ENCODE peak calls at places on chromosomes 11 and 22, in seven cellular contexts. L, A, K, O, P, T and Q are unnamed samples.

GRCh38 chr11:118406599-118407166 is 5.3 kb downstream of the ATP5MG start:
- DNase-seq in L (no peak), A (peak), K (no peak), O (no peak), P (no peak), T (no peak), Q (no peak)

GRCh38 chr22:27800250-27801131 is 1.1 kb downstream of the MN1 start:
- DNase-seq in L (no peak), A (no peak), K (no peak), O (no peak), P (no peak), T (no peak), Q (no peak)

GRCh38 chr11:34263462-34264186 is 94.2 kb downstream of the ABTB2 start:
- DNase-seq in L (no peak), A (peak), K (peak), O (peak), P (no peak), T (peak), Q (no peak)

GRCh38 chr22:38141574-38141973 is 31.1 kb upstream of the BAIAP2L2 start:
- DNase-seq in L (no peak), A (no peak), K (no peak), O (no peak), P (no peak), T (no peak), Q (no peak)

GRCh38 chr22:32409977-32410376 is 2.1 kb downstream of the RTCB start:
- DNase-seq in L (no peak), A (no peak), K (no peak), O (no peak), P (no peak), T (no peak), Q (no peak)

GRCh38 chr11:110468095-110468494 is 38.3 kb downstream of the FDX1 start:
- DNase-seq in L (no peak), A (no peak), K (no peak), O (no peak), P (no peak), T (no peak), Q (no peak)

GRCh38 chr22:42905217-42905616 is 48.1 kb upstream of the ARFGAP3 start:
- DNase-seq in L (no peak), A (no peak), K (no peak), O (no peak), P (no peak), T (no peak), Q (no peak)

GRCh38 chr22:20624161-20624616 is 116.8 kb downstream of the MED15 start:
- DNase-seq in L (peak), A (peak), K (no peak), O (no peak), P (no peak), T (no peak), Q (no peak)

GRCh38 chr11:95531116-95531515 is 258.5 kb downstream of the FAM76B start:
- DNase-seq in L (no peak), A (peak), K (no peak), O (no peak), P (no peak), T (no peak), Q (no peak)

GRCh38 chr11:34214961-34215805 is 109.8 kb downstream of the NAT10 start:
- DNase-seq in L (peak), A (peak), K (peak), O (peak), P (peak), T (peak), Q (peak)

GRCh38 chr11:14973621-14974020 is 1.5 kb upstream of the CALCA start:
- DNase-seq in L (peak), A (no peak), K (no peak), O (no peak), P (peak), T (no peak), Q (peak)

GRCh38 chr11:20055312-20055711 is 105.0 kb downstream of the DBX1 start:
- DNase-seq in L (no peak), A (no peak), K (no peak), O (no peak), P (no peak), T (no peak), Q (no peak)

GRCh38 chr22:47167056-47167455 is 404.6 kb downstream of the TBC1D22A start:
- DNase-seq in L (no peak), A (no peak), K (no peak), O (no peak), P (no peak), T (no peak), Q (peak)

GRCh38 chr11:1735271-1735670 is 15.1 kb downstream of the IFITM10 start:
- DNase-seq in L (no peak), A (no peak), K (no peak), O (no peak), P (peak), T (no peak), Q (peak)

GRCh38 chr11:1202776-1203504 is 19.9 kb upstream of the MUC5B start:
- DNase-seq in L (peak), A (peak), K (peak), O (peak), P (peak), T (peak), Q (peak)

GRCh38 chr11:12761029-12761428 is 86.8 kb downstream of the TEAD1 start:
- DNase-seq in L (no peak), A (peak), K (no peak), O (no peak), P (no peak), T (peak), Q (no peak)

GRCh38 chr11:12149672-12150225 is 39.4 kb downstream of the MICAL2 start:
- DNase-seq in L (peak), A (no peak), K (no peak), O (no peak), P (peak), T (no peak), Q (no peak)

GRCh38 chr11:125123947-125124633 is 12.7 kb upstream of the TMEM218 start:
- DNase-seq in L (peak), A (peak), K (no peak), O (peak), P (peak), T (peak), Q (peak)

GRCh38 chr11:2175659-2176058 is 4.0 kb upstream of the TH start:
- DNase-seq in L (no peak), A (peak), K (no peak), O (no peak), P (no peak), T (peak), Q (no peak)

GRCh38 chr11:19821412-19821875 is 108.8 kb downstream of the NAV2 start:
- DNase-seq in L (no peak), A (no peak), K (no peak), O (no peak), P (no peak), T (no peak), Q (no peak)

GRCh38 chr11:8097062-8097814 is 16.2 kb downstream of the TUB start:
- DNase-seq in L (no peak), A (peak), K (no peak), O (no peak), P (peak), T (no peak), Q (no peak)

GRCh38 chr22:49997221-49997599 is 15.4 kb downstream of the IL17REL start:
- DNase-seq in L (no peak), A (no peak), K (no peak), O (no peak), P (peak), T (no peak), Q (no peak)

GRCh38 chr22:33726294-33726711 is 194.0 kb downstream of the LARGE1 start:
- DNase-seq in L (no peak), A (peak), K (no peak), O (no peak), P (no peak), T (peak), Q (no peak)

GRCh38 chr11:123238297-123238696 is 43.2 kb upstream of the CLMP start:
- DNase-seq in L (no peak), A (peak), K (no peak), O (no peak), P (no peak), T (no peak), Q (peak)

GRCh38 chr11:93740031-93740801 is 1.1 kb downstream of the TAF1D start:
- DNase-seq in L (peak), A (peak), K (no peak), O (no peak), P (peak), T (no peak), Q (peak)

GRCh38 chr11:44565008-44565745 is at the start of gene CD82:
- DNase-seq in L (peak), A (peak), K (peak), O (peak), P (peak), T (peak), Q (peak)

GRCh38 chr11:22792497-22792896 is 37.1 kb downstream of the SVIP start:
- DNase-seq in L (no peak), A (peak), K (peak), O (no peak), P (no peak), T (peak), Q (no peak)

GRCh38 chr11:46737699-46738098 is 18.7 kb downstream of the F2 start:
- DNase-seq in L (no peak), A (no peak), K (no peak), O (no peak), P (no peak), T (no peak), Q (peak)

GRCh38 chr11:94987378-94987777 is 13.9 kb downstream of the KDM4D start:
- DNase-seq in L (no peak), A (no peak), K (no peak), O (no peak), P (no peak), T (no peak), Q (no peak)

GRCh38 chr11:105670811-105671210 is 60.9 kb downstream of the GRIA4 start:
- DNase-seq in L (no peak), A (peak), K (no peak), O (no peak), P (no peak), T (no peak), Q (no peak)

GRCh38 chr11:61162092-61162935 is 1.1 kb upstream of the VPS37C start:
- DNase-seq in L (no peak), A (peak), K (no peak), O (peak), P (no peak), T (peak), Q (no peak)

GRCh38 chr11:88169881-88170280 is 5.4 kb downstream of the RAB38 start:
- DNase-seq in L (no peak), A (no peak), K (no peak), O (no peak), P (no peak), T (no peak), Q (no peak)